ENCODE peak calls at places on chromosomes 1 and 21, in five cellular contexts. One of them, this sample, is unnamed.

GRCh38 chr1:24940231-24940630 is 10.2 kb upstream of the RUNX3 start:
- DNase-seq in hypothalamus: no peak
- DNase-seq in stimulated activated CD8-positive, alpha-beta memory T cell treated with anti-CD3 and anti-CD28 coated beads, Interleukin-15, amount 100 ng/mL, for 1 hour: no peak
- DNase-seq in hippocampal formation: no peak
- DNase-seq in anterior cingulate cortex: no peak
- DNase-seq in this sample: no peak

GRCh38 chr1:29200905-29201594 is 19.4 kb upstream of the SRSF4 start:
- DNase-seq in hypothalamus: no peak
- DNase-seq in stimulated activated CD8-positive, alpha-beta memory T cell treated with anti-CD3 and anti-CD28 coated beads, Interleukin-15, amount 100 ng/mL, for 1 hour: no peak
- DNase-seq in hippocampal formation: no peak
- DNase-seq in anterior cingulate cortex: no peak
- DNase-seq in this sample: no peak

GRCh38 chr1:116764466-116764896 is 10.3 kb downstream of the CD2 start:
- DNase-seq in hypothalamus: no peak
- DNase-seq in stimulated activated CD8-positive, alpha-beta memory T cell treated with anti-CD3 and anti-CD28 coated beads, Interleukin-15, amount 100 ng/mL, for 1 hour: no peak
- DNase-seq in hippocampal formation: no peak
- DNase-seq in anterior cingulate cortex: no peak
- DNase-seq in this sample: no peak

GRCh38 chr1:86201321-86201720 is 44.7 kb upstream of the COL24A1 start:
- DNase-seq in hypothalamus: no peak
- DNase-seq in stimulated activated CD8-positive, alpha-beta memory T cell treated with anti-CD3 and anti-CD28 coated beads, Interleukin-15, amount 100 ng/mL, for 1 hour: no peak
- DNase-seq in hippocampal formation: no peak
- DNase-seq in anterior cingulate cortex: no peak
- DNase-seq in this sample: no peak

GRCh38 chr1:27137022-27137542 is 17.8 kb downstream of the SLC9A1 start:
- DNase-seq in hypothalamus: no peak
- DNase-seq in stimulated activated CD8-positive, alpha-beta memory T cell treated with anti-CD3 and anti-CD28 coated beads, Interleukin-15, amount 100 ng/mL, for 1 hour: peak
- DNase-seq in hippocampal formation: peak
- DNase-seq in anterior cingulate cortex: peak
- DNase-seq in this sample: no peak

GRCh38 chr21:38386967-38387366 is 111.3 kb downstream of the ERG start:
- DNase-seq in hypothalamus: no peak
- DNase-seq in stimulated activated CD8-positive, alpha-beta memory T cell treated with anti-CD3 and anti-CD28 coated beads, Interleukin-15, amount 100 ng/mL, for 1 hour: no peak
- DNase-seq in hippocampal formation: no peak
- DNase-seq in anterior cingulate cortex: no peak
- DNase-seq in this sample: peak

GRCh38 chr1:169836198-169836597 is 41.5 kb upstream of the METTL18 start:
- DNase-seq in hypothalamus: no peak
- DNase-seq in stimulated activated CD8-positive, alpha-beta memory T cell treated with anti-CD3 and anti-CD28 coated beads, Interleukin-15, amount 100 ng/mL, for 1 hour: no peak
- DNase-seq in hippocampal formation: no peak
- DNase-seq in anterior cingulate cortex: no peak
- DNase-seq in this sample: no peak

GRCh38 chr1:65539272-65540131 is 119.0 kb downstream of the LEPR start:
- DNase-seq in hypothalamus: no peak
- DNase-seq in stimulated activated CD8-positive, alpha-beta memory T cell treated with anti-CD3 and anti-CD28 coated beads, Interleukin-15, amount 100 ng/mL, for 1 hour: no peak
- DNase-seq in hippocampal formation: no peak
- DNase-seq in anterior cingulate cortex: no peak
- DNase-seq in this sample: no peak

GRCh38 chr1:230822092-230822581 is 46.2 kb downstream of the C1orf198 start:
- DNase-seq in hypothalamus: no peak
- DNase-seq in stimulated activated CD8-positive, alpha-beta memory T cell treated with anti-CD3 and anti-CD28 coated beads, Interleukin-15, amount 100 ng/mL, for 1 hour: no peak
- DNase-seq in hippocampal formation: no peak
- DNase-seq in anterior cingulate cortex: no peak
- DNase-seq in this sample: peak

GRCh38 chr1:6448749-6449631 is 17.0 kb downstream of the TNFRSF25 start:
- DNase-seq in hypothalamus: no peak
- DNase-seq in stimulated activated CD8-positive, alpha-beta memory T cell treated with anti-CD3 and anti-CD28 coated beads, Interleukin-15, amount 100 ng/mL, for 1 hour: no peak
- DNase-seq in hippocampal formation: no peak
- DNase-seq in anterior cingulate cortex: no peak
- DNase-seq in this sample: no peak

GRCh38 chr1:171913385-171913784 is 72.1 kb downstream of the DNM3 start:
- DNase-seq in hypothalamus: no peak
- DNase-seq in stimulated activated CD8-positive, alpha-beta memory T cell treated with anti-CD3 and anti-CD28 coated beads, Interleukin-15, amount 100 ng/mL, for 1 hour: no peak
- DNase-seq in hippocampal formation: peak
- DNase-seq in anterior cingulate cortex: no peak
- DNase-seq in this sample: peak

GRCh38 chr1:155316922-155317321 is 3.8 kb upstream of the RUSC1 start:
- DNase-seq in hypothalamus: no peak
- DNase-seq in stimulated activated CD8-positive, alpha-beta memory T cell treated with anti-CD3 and anti-CD28 coated beads, Interleukin-15, amount 100 ng/mL, for 1 hour: no peak
- DNase-seq in hippocampal formation: no peak
- DNase-seq in anterior cingulate cortex: no peak
- DNase-seq in this sample: no peak